ENCODE peak calls at places on chromosomes 5 and 9, in eight cellular contexts. R is cardiac fibroblast; C is stimulated activated CD8-positive, alpha-beta memory T cell treated with anti-CD3 and anti-CD28 coated beads, Interleukin-15, amount 100 ng/mL, for 4 hours; P is GM03348; D is endothelial cell; W is hippocampal formation; N is hypothalamus; K is activated T-helper 9 cell treated with anti-CD3 and anti-CD28 coated beads, Interleukin-2, amount 50 U/mL, for 16 hours. F is an unnamed sample.

GRCh38 chr5:137453476-137454080 is 45.5 kb downstream of the SPOCK1 start:
- DNase-seq in R (peak; percentile 72), P (no peak), W (no peak), D (peak; percentile 36), C (no peak), N (no peak), K (no peak), F (no peak)

GRCh38 chr5:4901305-4901751 is 238.8 kb upstream of the ADAMTS16 start:
- DNase-seq in N (no peak), D (no peak), P (no peak), C (no peak), W (no peak), R (no peak), K (no peak), F (no peak)

GRCh38 chr5:131536211-131536826 is 98.7 kb downstream of the RAPGEF6 start:
- DNase-seq in R (peak; percentile 31), P (no peak), D (no peak), C (no peak), N (no peak), K (no peak), W (no peak), F (no peak)

GRCh38 chr5:59579101-59579885 is 314.2 kb downstream of the PDE4D start:
- DNase-seq in N (no peak), P (no peak), R (no peak), K (no peak), C (no peak), W (peak; percentile 68), D (no peak), F (no peak)

GRCh38 chr5:14144586-14145355 is 1.6 kb downstream of the TRIO start:
- DNase-seq in D (peak; percentile 73), N (peak; percentile 22), K (no peak), R (peak; percentile 54), W (peak; percentile 30), P (peak; percentile 85), C (no peak), F (peak; percentile 41)

GRCh38 chr9:94638335-94639044 is 828 bp downstream of the FBP1 start:
- DNase-seq in N (no peak), D (no peak), P (no peak), W (no peak), K (no peak), C (no peak), R (no peak), F (no peak)

GRCh38 chr5:136404616-136405015 is 39.3 kb upstream of the TRPC7 start:
- DNase-seq in R (no peak), K (no peak), C (no peak), P (no peak), N (no peak), D (no peak), W (no peak), F (no peak)

GRCh38 chr5:9230355-9230754 is 315.5 kb downstream of the SEMA5A start:
- DNase-seq in W (no peak), K (no peak), P (no peak), D (no peak), R (no peak), N (no peak), C (no peak), F (no peak)

GRCh38 chr5:1836176-1836890 is 35.1 kb downstream of the NDUFS6 start:
- DNase-seq in W (no peak), P (no peak), R (no peak), K (no peak), D (no peak), N (no peak), C (no peak), F (no peak)

GRCh38 chr5:134492568-134492967 is 32.9 kb upstream of the JADE2 start:
- DNase-seq in P (no peak), W (no peak), K (no peak), R (no peak), C (no peak), D (no peak), N (no peak), F (no peak)

GRCh38 chr9:129027685-129028191 is 393 bp downstream of the SH3GLB2 start:
- DNase-seq in K (no peak), N (no peak), D (no peak), R (no peak), C (peak; percentile 24), P (peak; percentile 48), W (no peak), F (peak; percentile 59)

GRCh38 chr9:111839387-111839786 is 44.6 kb upstream of the SHOC1 start:
- DNase-seq in K (no peak), C (no peak), W (no peak), N (no peak), R (peak; percentile 69), D (no peak), P (peak; percentile 24), F (no peak)